ENCODE peak calls at places on chromosomes 3 and 15, in four cellular contexts. One of them, this sample, is unnamed.

GRCh38 chr3:115646027-115646690 is 22.8 kb downstream of the GAP43 start:
- DNase-seq in HT-29: no peak
- DNase-seq in naive thymus-derived CD4-positive, alpha-beta T cell: no peak
- DNase-seq in activated T-cell treated with anti-CD3 and anti-CD28 coated beads for 1 hour: no peak
- DNase-seq in this sample: no peak

GRCh38 chr15:77475898-77476297 is 55.2 kb downstream of the HMG20A start:
- DNase-seq in HT-29: no peak
- DNase-seq in naive thymus-derived CD4-positive, alpha-beta T cell: no peak
- DNase-seq in activated T-cell treated with anti-CD3 and anti-CD28 coated beads for 1 hour: no peak
- DNase-seq in this sample: no peak

GRCh38 chr3:97647441-97647840 is 117.1 kb upstream of the ARL6 start:
- DNase-seq in HT-29: no peak
- DNase-seq in naive thymus-derived CD4-positive, alpha-beta T cell: no peak
- DNase-seq in activated T-cell treated with anti-CD3 and anti-CD28 coated beads for 1 hour: no peak
- DNase-seq in this sample: no peak

GRCh38 chr3:184791134-184791533 is 20.8 kb upstream of the VPS8 start:
- DNase-seq in HT-29: no peak
- DNase-seq in naive thymus-derived CD4-positive, alpha-beta T cell: no peak
- DNase-seq in activated T-cell treated with anti-CD3 and anti-CD28 coated beads for 1 hour: no peak
- DNase-seq in this sample: no peak

GRCh38 chr3:29171583-29171990 is 109.3 kb upstream of the RBMS3 start:
- DNase-seq in HT-29: no peak
- DNase-seq in naive thymus-derived CD4-positive, alpha-beta T cell: peak
- DNase-seq in activated T-cell treated with anti-CD3 and anti-CD28 coated beads for 1 hour: no peak
- DNase-seq in this sample: peak

GRCh38 chr3:169266351-169266750 is 397.2 kb downstream of the MECOM start:
- DNase-seq in HT-29: no peak
- DNase-seq in naive thymus-derived CD4-positive, alpha-beta T cell: no peak
- DNase-seq in activated T-cell treated with anti-CD3 and anti-CD28 coated beads for 1 hour: no peak
- DNase-seq in this sample: no peak

GRCh38 chr3:142165194-142165593 is 15.8 kb upstream of the TFDP2 start:
- DNase-seq in HT-29: no peak
- DNase-seq in naive thymus-derived CD4-positive, alpha-beta T cell: no peak
- DNase-seq in activated T-cell treated with anti-CD3 and anti-CD28 coated beads for 1 hour: no peak
- DNase-seq in this sample: no peak

GRCh38 chr3:182309120-182309519 is 484.2 kb upstream of the ATP11B start:
- DNase-seq in HT-29: peak
- DNase-seq in naive thymus-derived CD4-positive, alpha-beta T cell: no peak
- DNase-seq in activated T-cell treated with anti-CD3 and anti-CD28 coated beads for 1 hour: no peak
- DNase-seq in this sample: no peak

GRCh38 chr3:172675371-172676193 is 35.3 kb downstream of the NCEH1 start:
- DNase-seq in HT-29: peak
- DNase-seq in naive thymus-derived CD4-positive, alpha-beta T cell: peak
- DNase-seq in activated T-cell treated with anti-CD3 and anti-CD28 coated beads for 1 hour: no peak
- DNase-seq in this sample: no peak

GRCh38 chr3:167882057-167882667 is 146.6 kb downstream of the SERPINI1 start:
- DNase-seq in HT-29: peak
- DNase-seq in naive thymus-derived CD4-positive, alpha-beta T cell: peak
- DNase-seq in activated T-cell treated with anti-CD3 and anti-CD28 coated beads for 1 hour: no peak
- DNase-seq in this sample: peak

GRCh38 chr3:184160456-184160855 is 5.3 kb downstream of the DVL3 start:
- DNase-seq in HT-29: no peak
- DNase-seq in naive thymus-derived CD4-positive, alpha-beta T cell: no peak
- DNase-seq in activated T-cell treated with anti-CD3 and anti-CD28 coated beads for 1 hour: no peak
- DNase-seq in this sample: no peak

GRCh38 chr3:137812018-137812417 is 47.9 kb downstream of the SOX14 start:
- DNase-seq in HT-29: no peak
- DNase-seq in naive thymus-derived CD4-positive, alpha-beta T cell: no peak
- DNase-seq in activated T-cell treated with anti-CD3 and anti-CD28 coated beads for 1 hour: no peak
- DNase-seq in this sample: no peak

GRCh38 chr3:30401971-30402370 is 204.4 kb upstream of the TGFBR2 start:
- DNase-seq in HT-29: no peak
- DNase-seq in naive thymus-derived CD4-positive, alpha-beta T cell: no peak
- DNase-seq in activated T-cell treated with anti-CD3 and anti-CD28 coated beads for 1 hour: no peak
- DNase-seq in this sample: no peak

GRCh38 chr3:32848215-32848614 is 30.4 kb downstream of the TRIM71 start:
- DNase-seq in HT-29: no peak
- DNase-seq in naive thymus-derived CD4-positive, alpha-beta T cell: no peak
- DNase-seq in activated T-cell treated with anti-CD3 and anti-CD28 coated beads for 1 hour: no peak
- DNase-seq in this sample: no peak

GRCh38 chr3:178022599-178022998 is 513.6 kb upstream of the KCNMB2 start:
- DNase-seq in HT-29: no peak
- DNase-seq in naive thymus-derived CD4-positive, alpha-beta T cell: no peak
- DNase-seq in activated T-cell treated with anti-CD3 and anti-CD28 coated beads for 1 hour: no peak
- DNase-seq in this sample: no peak

GRCh38 chr3:66442254-66443249 is 58.3 kb downstream of the LRIG1 start:
- DNase-seq in HT-29: peak
- DNase-seq in naive thymus-derived CD4-positive, alpha-beta T cell: no peak
- DNase-seq in activated T-cell treated with anti-CD3 and anti-CD28 coated beads for 1 hour: no peak
- DNase-seq in this sample: no peak

GRCh38 chr15:40081691-40082194 is 26.9 kb downstream of the BMF start:
- DNase-seq in HT-29: peak
- DNase-seq in naive thymus-derived CD4-positive, alpha-beta T cell: no peak
- DNase-seq in activated T-cell treated with anti-CD3 and anti-CD28 coated beads for 1 hour: no peak
- DNase-seq in this sample: no peak

GRCh38 chr3:82088749-82089148 is 327.3 kb upstream of the GBE1 start:
- DNase-seq in HT-29: no peak
- DNase-seq in naive thymus-derived CD4-positive, alpha-beta T cell: no peak
- DNase-seq in activated T-cell treated with anti-CD3 and anti-CD28 coated beads for 1 hour: no peak
- DNase-seq in this sample: no peak

GRCh38 chr3:160091441-160091840 is 102.8 kb downstream of the IL12A start:
- DNase-seq in HT-29: no peak
- DNase-seq in naive thymus-derived CD4-positive, alpha-beta T cell: no peak
- DNase-seq in activated T-cell treated with anti-CD3 and anti-CD28 coated beads for 1 hour: no peak
- DNase-seq in this sample: no peak

GRCh38 chr3:10430805-10431204 is 74.6 kb downstream of the ATP2B2 start:
- DNase-seq in HT-29: no peak
- DNase-seq in naive thymus-derived CD4-positive, alpha-beta T cell: no peak
- DNase-seq in activated T-cell treated with anti-CD3 and anti-CD28 coated beads for 1 hour: no peak
- DNase-seq in this sample: no peak

This sample was measured in CD4-positive, CD25-positive, alpha-beta regulatory T cell.